ENCODE peak calls at places on chromosomes 4 and X, in five cellular contexts. F, A, C, E and V are unnamed samples. For H3K9me3, the result is how much of the 10 kb centered on the place peaks cover.

GRCh38 chr4:125750827-125751466 is 436.2 kb downstream of the FAT4 start:
- DNase-seq in C (peak), F (no peak), E (peak), A (no peak), V (no peak)

GRCh38 chr4:52253025-52253424 is 201.9 kb downstream of the SPATA18 start:
- DNase-seq in F (no peak), C (no peak), A (no peak), E (no peak), V (no peak)

GRCh38 chr4:78129383-78130108 is 72.4 kb downstream of the FRAS1 start:
- DNase-seq in F (no peak), E (no peak), C (no peak), A (no peak), V (no peak)

GRCh38 chr4:141028024-141028529 is 105.2 kb downstream of the RNF150 start:
- DNase-seq in E (peak), F (no peak), C (no peak), A (no peak), V (no peak)

GRCh38 chr4:6257243-6258025 is 12.2 kb upstream of the WFS1 start:
- DNase-seq in A (no peak), F (no peak), C (peak), E (no peak), V (no peak)

GRCh38 chr4:47668810-47669408 is 169.0 kb downstream of the CORIN start:
- DNase-seq in A (no peak), C (no peak), F (no peak), E (peak), V (no peak)

GRCh38 chr4:1813915-1814314 is 20.8 kb downstream of the FGFR3 start:
- DNase-seq in C (no peak), E (no peak), A (no peak), F (no peak), V (no peak)

GRCh38 chr4:35525192-35525978 is 718.9 kb downstream of the ARAP2 start:
- DNase-seq in C (peak), E (no peak), F (no peak), A (no peak), V (no peak)

GRCh38 chrX:131841496-131842410 is 181.3 kb upstream of the STK26 start:
- DNase-seq in A (no peak), E (peak), C (peak), F (no peak), V (no peak)

GRCh38 chr4:31053451-31053850 is 333.3 kb downstream of the PCDH7 start:
- DNase-seq in F (no peak), C (no peak), E (no peak), A (no peak), V (no peak)

GRCh38 chr4:153916273-153916755 is 127.4 kb upstream of the SFRP2 start:
- DNase-seq in F (no peak), E (no peak), C (no peak), A (no peak), V (no peak)

GRCh38 chr4:29829067-29829466 is 891.1 kb upstream of the PCDH7 start:
- DNase-seq in F (no peak), C (no peak), E (no peak), A (no peak), V (no peak)

GRCh38 chr4:178814908-178815307 is 1372.7 kb upstream of the AGA start:
- DNase-seq in E (no peak), F (no peak), C (no peak), A (no peak), V (no peak)

GRCh38 chrX:24027985-24028384 is 999 bp upstream of the KLHL15 start:
- DNase-seq in C (peak), E (no peak), A (no peak), F (no peak), V (no peak)

GRCh38 chr4:170306208-170306607 is 216.5 kb upstream of the AADAT start:
- DNase-seq in C (no peak), A (no peak), F (no peak), E (no peak), V (no peak)
- H3K9me3 ChIP-seq in C (under half), A (under half), F (under half), E (under half), V (under half)

GRCh38 chrX:75327607-75328006 is 53.7 kb downstream of the UPRT start:
- DNase-seq in A (no peak), F (no peak), C (no peak), E (no peak), V (no peak)
- H3K9me3 ChIP-seq in A (under half), F (under half), C (half or more), E (under half), V (under half)

GRCh38 chr4:37917388-37917787 is 26.5 kb downstream of the TBC1D1 start:
- DNase-seq in F (no peak), A (no peak), E (no peak), C (no peak), V (no peak)
- H3K9me3 ChIP-seq in F (under half), A (under half), E (under half), C (under half), V (under half)

GRCh38 chrX:145410622-145411021 is 163.3 kb downstream of the SPANXN1 start:
- DNase-seq in A (no peak), F (no peak), E (no peak), C (no peak), V (no peak)
- H3K9me3 ChIP-seq in A (under half), F (under half), E (under half), C (under half), V (under half)

DNA sequence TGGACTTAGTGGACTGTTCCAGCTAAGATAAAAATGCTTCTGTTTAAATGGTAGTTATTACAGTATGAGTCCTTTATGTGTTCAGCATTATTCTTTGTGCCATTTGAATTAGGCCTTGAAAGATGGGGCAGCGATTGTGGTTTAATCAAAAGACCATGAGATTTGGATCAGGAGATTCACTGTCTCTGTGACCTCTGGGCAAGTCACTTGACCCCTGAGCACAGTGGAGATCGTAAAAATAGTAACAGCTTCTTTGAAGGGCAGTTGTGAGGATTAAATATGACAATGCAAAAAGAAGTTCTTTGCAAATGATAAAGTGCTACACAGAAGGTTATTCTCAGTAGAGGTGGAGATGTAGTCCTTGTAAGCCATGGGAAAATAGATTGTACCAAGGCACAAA is 10.8 kb downstream of the CXCR3 start:
- DNase-seq in C (no peak), F (no peak), E (no peak), A (no peak), V (no peak)
- H3K9me3 ChIP-seq in C (under half), F (under half), E (under half), A (under half), V (under half)

GRCh38 chr4:129059028-129059427 is 34.3 kb downstream of the SCLT1 start:
- DNase-seq in F (no peak), A (no peak), C (no peak), E (no peak), V (no peak)

GRCh38 chr4:129062580-129062979 is 30.8 kb downstream of the SCLT1 start:
- DNase-seq in F (no peak), C (no peak), E (no peak), A (no peak), V (no peak)

GRCh38 chr4:129063640-129064039 is 29.7 kb downstream of the SCLT1 start:
- DNase-seq in C (no peak), A (no peak), F (no peak), E (no peak), V (no peak)

GRCh38 chr4:129064717-129065116 is 28.6 kb downstream of the SCLT1 start:
- DNase-seq in A (no peak), F (no peak), C (no peak), E (peak), V (no peak)
- H3K9me3 ChIP-seq in A (under half), F (under half), C (half or more), E (under half), V (under half)

GRCh38 chr4:183300070-183300469 is 20.0 kb downstream of the CLDN22 start:
- DNase-seq in E (peak), C (no peak), F (no peak), A (no peak), V (no peak)
- H3K9me3 ChIP-seq in E (under half), C (under half), F (under half), A (under half), V (under half)

GRCh38 chrX:134807039-134807729 is 148.9 kb upstream of the PLAC1 start:
- DNase-seq in E (peak), F (peak), A (peak), C (peak), V (no peak)

GRCh38 chrX:134810211-134810610 is 151.9 kb upstream of the PLAC1 start:
- DNase-seq in F (no peak), A (no peak), E (peak), C (no peak), V (no peak)

GRCh38 chrX:134804779-134805178 is 146.5 kb upstream of the PLAC1 start:
- DNase-seq in E (no peak), F (no peak), C (no peak), A (no peak), V (no peak)

GRCh38 chrX:134803551-134804183 is 145.4 kb upstream of the PLAC1 start:
- DNase-seq in C (no peak), F (no peak), E (no peak), A (peak), V (no peak)

GRCh38 chrX:134806707-134807038 is 148.4 kb upstream of the PLAC1 start:
- DNase-seq in E (no peak), F (no peak), A (no peak), C (no peak), V (no peak)
- H3K9me3 ChIP-seq in E (under half), F (under half), A (under half), C (under half), V (under half)

DNA sequence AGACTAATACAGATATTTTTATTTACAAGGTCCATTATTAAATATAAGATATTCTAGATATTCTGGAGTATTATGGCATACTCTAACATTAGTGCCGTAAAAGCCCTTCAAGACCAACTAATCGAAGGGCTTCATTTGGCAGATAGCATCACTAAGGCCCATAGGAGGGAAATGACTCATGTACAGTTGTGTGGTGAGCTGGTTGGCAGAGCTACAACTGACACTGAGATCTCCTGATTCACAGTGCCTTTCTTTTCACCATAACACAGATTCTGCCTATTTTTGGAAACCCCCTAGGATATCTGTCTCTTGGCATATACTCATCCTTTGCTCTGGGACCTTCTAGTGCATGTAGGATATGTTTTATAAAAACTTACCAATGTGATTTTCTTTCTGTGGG is 201.7 kb upstream of the AFF2 start:
- DNase-seq in E (no peak), A (peak), C (no peak), F (no peak), V (no peak)
- H3K9me3 ChIP-seq in E (under half), A (under half), C (under half), F (under half), V (under half)